ENCODE peak calls at places on chromosomes 2 and 18, in ten cellular contexts. One of them, this sample, is unnamed.
A peak's percentile ranks its signal among the peaks of the same experiment; 100 is the strongest.

GRCh38 chr2:95027369-95027720 is 1.8 kb downstream of the MAL start:
- DNase-seq in aorta: no peak
- DNase-seq in trophoblast cell: no peak
- DNase-seq in adrenal gland: no peak
- DNase-seq in breast epithelium: no peak
- DNase-seq in heart right ventricle: no peak
- DNase-seq in hepatocyte: no peak
- DNase-seq in mucosa of descending colon: no peak
- DNase-seq in fibroblast of lung: no peak
- DNase-seq in body of pancreas: no peak
- DNase-seq in this sample: no peak

GRCh38 chr18:43936176-43936575 is 658.9 kb upstream of the SYT4 start:
- DNase-seq in mucosa of descending colon: no peak
- DNase-seq in aorta: no peak
- DNase-seq in trophoblast cell: no peak
- DNase-seq in heart right ventricle: no peak
- DNase-seq in fibroblast of lung: no peak
- DNase-seq in hepatocyte: no peak
- DNase-seq in breast epithelium: no peak
- DNase-seq in body of pancreas: no peak
- DNase-seq in adrenal gland: no peak
- DNase-seq in this sample: no peak

GRCh38 chr2:43024515-43024962 is 201.9 kb downstream of the ZFP36L2 start:
- DNase-seq in aorta: peak; percentile 90
- DNase-seq in body of pancreas: peak; percentile 71
- DNase-seq in heart right ventricle: peak; percentile 78
- DNase-seq in fibroblast of lung: peak; percentile 65
- DNase-seq in mucosa of descending colon: no peak
- DNase-seq in trophoblast cell: no peak
- DNase-seq in adrenal gland: peak; percentile 52
- DNase-seq in hepatocyte: peak; percentile 80
- DNase-seq in breast epithelium: no peak
- DNase-seq in this sample: peak; percentile 83

GRCh38 chr2:198098918-198099317 is 294.5 kb downstream of the PLCL1 start:
- DNase-seq in heart right ventricle: no peak
- DNase-seq in aorta: no peak
- DNase-seq in adrenal gland: no peak
- DNase-seq in breast epithelium: no peak
- DNase-seq in body of pancreas: no peak
- DNase-seq in trophoblast cell: no peak
- DNase-seq in fibroblast of lung: no peak
- DNase-seq in hepatocyte: no peak
- DNase-seq in mucosa of descending colon: no peak
- DNase-seq in this sample: no peak

GRCh38 chr18:6055711-6056110 is 160.4 kb upstream of the TMEM200C start:
- DNase-seq in body of pancreas: no peak
- DNase-seq in adrenal gland: no peak
- DNase-seq in aorta: no peak
- DNase-seq in fibroblast of lung: peak; percentile 79
- DNase-seq in breast epithelium: no peak
- DNase-seq in mucosa of descending colon: no peak
- DNase-seq in heart right ventricle: no peak
- DNase-seq in trophoblast cell: no peak
- DNase-seq in hepatocyte: no peak
- DNase-seq in this sample: no peak

GRCh38 chr18:3524706-3525105 is 74.7 kb downstream of the TGIF1 start:
- DNase-seq in trophoblast cell: peak; percentile 57
- DNase-seq in heart right ventricle: no peak
- DNase-seq in adrenal gland: no peak
- DNase-seq in hepatocyte: no peak
- DNase-seq in body of pancreas: no peak
- DNase-seq in breast epithelium: no peak
- DNase-seq in mucosa of descending colon: no peak
- DNase-seq in fibroblast of lung: no peak
- DNase-seq in aorta: no peak
- DNase-seq in this sample: no peak

GRCh38 chr18:26547302-26548143 is 830 bp downstream of the KCTD1 start:
- DNase-seq in fibroblast of lung: peak; percentile 84
- DNase-seq in aorta: peak; percentile 87
- DNase-seq in adrenal gland: peak; percentile 60
- DNase-seq in mucosa of descending colon: peak; percentile 74
- DNase-seq in hepatocyte: peak; percentile 92
- DNase-seq in breast epithelium: peak; percentile 81
- DNase-seq in body of pancreas: peak; percentile 76
- DNase-seq in trophoblast cell: peak; percentile 53
- DNase-seq in heart right ventricle: peak; percentile 50
- DNase-seq in this sample: peak; percentile 87

GRCh38 chr2:96207778-96208143 is 866 bp downstream of the STARD7 start:
- DNase-seq in aorta: no peak
- DNase-seq in breast epithelium: no peak
- DNase-seq in adrenal gland: no peak
- DNase-seq in heart right ventricle: no peak
- DNase-seq in fibroblast of lung: no peak
- DNase-seq in mucosa of descending colon: no peak
- DNase-seq in body of pancreas: no peak
- DNase-seq in trophoblast cell: no peak
- DNase-seq in hepatocyte: no peak
- DNase-seq in this sample: no peak

GRCh38 chr2:45843136-45843535 is 191.7 kb downstream of the PRKCE start:
- DNase-seq in hepatocyte: no peak
- DNase-seq in body of pancreas: no peak
- DNase-seq in aorta: no peak
- DNase-seq in fibroblast of lung: no peak
- DNase-seq in trophoblast cell: no peak
- DNase-seq in adrenal gland: no peak
- DNase-seq in breast epithelium: no peak
- DNase-seq in mucosa of descending colon: no peak
- DNase-seq in heart right ventricle: no peak
- DNase-seq in this sample: peak; percentile 85

GRCh38 chr2:45840481-45840880 is 189.0 kb downstream of the PRKCE start:
- DNase-seq in breast epithelium: no peak
- DNase-seq in body of pancreas: no peak
- DNase-seq in heart right ventricle: no peak
- DNase-seq in fibroblast of lung: no peak
- DNase-seq in aorta: no peak
- DNase-seq in hepatocyte: no peak
- DNase-seq in adrenal gland: no peak
- DNase-seq in mucosa of descending colon: no peak
- DNase-seq in trophoblast cell: no peak
- DNase-seq in this sample: no peak

GRCh38 chr2:45839388-45840251 is 188.1 kb downstream of the PRKCE start:
- DNase-seq in body of pancreas: no peak
- DNase-seq in breast epithelium: no peak
- DNase-seq in heart right ventricle: no peak
- DNase-seq in hepatocyte: no peak
- DNase-seq in adrenal gland: no peak
- DNase-seq in aorta: no peak
- DNase-seq in mucosa of descending colon: no peak
- DNase-seq in fibroblast of lung: peak; percentile 51
- DNase-seq in trophoblast cell: no peak
- DNase-seq in this sample: no peak

GRCh38 chr2:45845058-45845457 is 193.6 kb downstream of the PRKCE start:
- DNase-seq in adrenal gland: no peak
- DNase-seq in breast epithelium: no peak
- DNase-seq in hepatocyte: no peak
- DNase-seq in aorta: no peak
- DNase-seq in heart right ventricle: no peak
- DNase-seq in body of pancreas: no peak
- DNase-seq in fibroblast of lung: no peak
- DNase-seq in trophoblast cell: no peak
- DNase-seq in mucosa of descending colon: no peak
- DNase-seq in this sample: no peak

DNA sequence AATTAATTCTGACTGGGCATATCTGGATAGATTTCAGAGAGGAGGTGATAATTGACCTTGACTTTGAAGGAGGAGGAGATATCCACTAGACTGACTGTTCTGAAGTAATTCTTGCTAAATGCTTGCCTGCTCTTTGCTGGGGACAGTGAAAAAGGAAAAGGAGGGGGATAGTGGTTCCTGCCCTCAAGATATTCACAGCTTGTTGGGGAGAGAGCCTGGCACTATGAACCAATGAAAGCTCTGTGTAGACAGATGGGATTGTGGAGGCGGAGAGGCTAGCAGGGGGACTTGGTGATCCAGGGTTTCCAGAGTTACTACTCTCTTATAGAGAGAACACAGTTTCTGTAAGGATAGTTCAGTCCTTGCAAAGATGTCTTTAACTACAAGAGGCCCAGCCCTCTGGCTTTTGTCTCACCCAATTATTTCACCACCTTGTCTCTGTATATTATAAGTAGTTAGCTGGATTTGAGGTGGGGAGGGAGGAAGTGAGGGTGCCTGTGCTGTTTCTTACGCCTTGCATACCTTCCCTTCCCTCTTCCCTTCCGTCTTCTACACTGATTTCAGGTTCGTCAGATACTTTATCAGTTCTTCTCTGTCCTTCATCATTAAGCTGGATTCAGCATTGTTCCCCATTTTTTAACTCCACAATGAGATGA is 190.4 kb downstream of the PRKCE start:
- DNase-seq in adrenal gland: no peak
- DNase-seq in aorta: no peak
- DNase-seq in heart right ventricle: no peak
- DNase-seq in mucosa of descending colon: no peak
- DNase-seq in body of pancreas: no peak
- DNase-seq in fibroblast of lung: no peak
- DNase-seq in hepatocyte: no peak
- DNase-seq in trophoblast cell: no peak
- DNase-seq in breast epithelium: no peak
- DNase-seq in this sample: no peak
- H3K4me1 ChIP-seq in adrenal gland: no peaks in the 10 kb centered on the region
- H3K4me1 ChIP-seq in aorta: peaks cover 3% of the 10 kb centered on the region
- H3K4me1 ChIP-seq in heart right ventricle: peaks cover 68% of the 10 kb centered on the region
- H3K4me1 ChIP-seq in mucosa of descending colon: no peaks in the 10 kb centered on the region
- H3K4me1 ChIP-seq in body of pancreas: no peaks in the 10 kb centered on the region
- H3K4me1 ChIP-seq in fibroblast of lung: peaks cover 10% of the 10 kb centered on the region
- H3K4me1 ChIP-seq in hepatocyte: peaks cover 4% of the 10 kb centered on the region
- H3K4me1 ChIP-seq in trophoblast cell: no peaks in the 10 kb centered on the region
- H3K4me1 ChIP-seq in breast epithelium: no peaks in the 10 kb centered on the region
- H3K4me1 ChIP-seq in this sample: peaks cover 39% of the 10 kb centered on the region

DNA sequence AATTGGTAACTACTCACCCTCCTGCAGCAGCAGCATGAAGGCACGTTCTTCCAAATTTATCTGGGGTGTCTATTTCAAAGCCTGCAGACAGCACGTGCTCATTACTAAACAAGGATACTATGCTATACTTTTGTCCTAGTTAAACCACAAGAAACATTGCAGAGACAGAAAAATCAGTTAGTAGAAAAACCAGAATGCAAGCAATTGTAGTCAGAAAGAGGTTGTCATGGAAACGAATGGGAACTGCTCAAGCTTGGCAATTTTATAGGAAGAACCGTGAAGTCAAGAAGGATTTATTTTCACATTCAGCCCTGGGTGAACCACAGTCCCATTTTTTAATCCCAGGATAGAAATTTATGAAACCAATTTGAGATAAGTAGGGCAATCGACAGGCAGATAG is 162.2 kb upstream of the PGAP1 start:
- DNase-seq in mucosa of descending colon: no peak
- DNase-seq in adrenal gland: no peak
- DNase-seq in fibroblast of lung: peak; percentile 76
- DNase-seq in heart right ventricle: no peak
- DNase-seq in trophoblast cell: no peak
- DNase-seq in hepatocyte: peak; percentile 42
- DNase-seq in aorta: no peak
- DNase-seq in breast epithelium: no peak
- DNase-seq in body of pancreas: no peak
- DNase-seq in this sample: no peak
- H3K9me3 ChIP-seq in mucosa of descending colon: no peaks in the 10 kb centered on the region
- H3K9me3 ChIP-seq in adrenal gland: no peaks in the 10 kb centered on the region
- H3K9me3 ChIP-seq in fibroblast of lung: no peaks in the 10 kb centered on the region
- H3K9me3 ChIP-seq in heart right ventricle: no peaks in the 10 kb centered on the region
- H3K9me3 ChIP-seq in trophoblast cell: no peaks in the 10 kb centered on the region
- H3K9me3 ChIP-seq in hepatocyte: no peaks in the 10 kb centered on the region
- H3K9me3 ChIP-seq in aorta: no peaks in the 10 kb centered on the region
- H3K9me3 ChIP-seq in breast epithelium: no peaks in the 10 kb centered on the region
- H3K9me3 ChIP-seq in body of pancreas: no peaks in the 10 kb centered on the region
- H3K9me3 ChIP-seq in this sample: no peaks in the 10 kb centered on the region

GRCh38 chr2:222264791-222265320 is 33.9 kb downstream of the PAX3 start:
- DNase-seq in breast epithelium: no peak
- DNase-seq in mucosa of descending colon: no peak
- DNase-seq in aorta: no peak
- DNase-seq in adrenal gland: no peak
- DNase-seq in hepatocyte: no peak
- DNase-seq in heart right ventricle: no peak
- DNase-seq in trophoblast cell: no peak
- DNase-seq in fibroblast of lung: no peak
- DNase-seq in body of pancreas: no peak
- DNase-seq in this sample: no peak

GRCh38 chr2:222271854-222272253 is 26.9 kb downstream of the PAX3 start:
- DNase-seq in body of pancreas: no peak
- DNase-seq in mucosa of descending colon: no peak
- DNase-seq in trophoblast cell: no peak
- DNase-seq in breast epithelium: no peak
- DNase-seq in adrenal gland: no peak
- DNase-seq in fibroblast of lung: no peak
- DNase-seq in hepatocyte: no peak
- DNase-seq in aorta: no peak
- DNase-seq in heart right ventricle: no peak
- DNase-seq in this sample: no peak

GRCh38 chr2:222270436-222270835 is 28.4 kb downstream of the PAX3 start:
- DNase-seq in fibroblast of lung: no peak
- DNase-seq in trophoblast cell: no peak
- DNase-seq in adrenal gland: no peak
- DNase-seq in aorta: no peak
- DNase-seq in breast epithelium: no peak
- DNase-seq in hepatocyte: no peak
- DNase-seq in body of pancreas: no peak
- DNase-seq in mucosa of descending colon: no peak
- DNase-seq in heart right ventricle: no peak
- DNase-seq in this sample: no peak

GRCh38 chr2:222269132-222269531 is 29.7 kb downstream of the PAX3 start:
- DNase-seq in aorta: no peak
- DNase-seq in body of pancreas: no peak
- DNase-seq in fibroblast of lung: no peak
- DNase-seq in breast epithelium: no peak
- DNase-seq in hepatocyte: no peak
- DNase-seq in trophoblast cell: no peak
- DNase-seq in adrenal gland: no peak
- DNase-seq in heart right ventricle: no peak
- DNase-seq in mucosa of descending colon: no peak
- DNase-seq in this sample: no peak

DNA sequence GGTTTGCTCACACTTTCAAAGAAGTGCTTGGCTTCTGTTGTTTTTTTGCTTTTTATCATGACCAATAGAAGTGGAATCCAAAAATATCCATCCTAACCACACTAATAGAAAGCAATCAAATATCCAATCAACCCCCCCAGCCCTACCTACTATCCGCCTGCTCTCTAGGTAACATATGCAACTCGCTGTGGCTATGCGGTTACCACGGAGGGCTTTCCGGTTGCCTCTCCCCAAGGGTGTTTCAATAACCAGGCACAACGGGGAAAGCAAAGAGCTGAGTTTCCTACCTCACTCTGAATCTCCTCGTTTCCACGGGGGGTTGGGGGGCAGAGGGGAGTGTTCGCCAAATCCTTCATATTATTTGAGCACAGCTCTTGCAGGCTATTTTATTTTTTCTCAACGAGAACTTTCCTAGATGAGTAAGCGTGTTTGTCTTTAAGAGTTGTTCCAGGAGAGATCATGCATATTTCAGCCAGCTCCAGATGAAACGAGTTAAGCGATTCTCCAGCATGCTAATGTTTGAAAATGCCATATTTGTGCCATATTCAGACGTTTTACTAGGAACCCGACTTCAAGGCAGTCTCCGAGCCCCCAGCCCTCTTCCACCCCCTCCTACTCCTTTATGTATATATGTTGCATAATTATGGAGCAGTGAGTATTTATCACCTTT is 30.4 kb downstream of the PAX3 start:
- DNase-seq in body of pancreas: no peak
- DNase-seq in breast epithelium: no peak
- DNase-seq in trophoblast cell: no peak
- DNase-seq in hepatocyte: no peak
- DNase-seq in mucosa of descending colon: no peak
- DNase-seq in heart right ventricle: no peak
- DNase-seq in fibroblast of lung: no peak
- DNase-seq in aorta: no peak
- DNase-seq in adrenal gland: no peak
- DNase-seq in this sample: no peak
- H3K4me3 ChIP-seq in body of pancreas: no peak overlapping the region
- H3K4me3 ChIP-seq in breast epithelium: no peak overlapping the region
- H3K4me3 ChIP-seq in trophoblast cell: no peak overlapping the region
- H3K4me3 ChIP-seq in hepatocyte: no peak overlapping the region
- H3K4me3 ChIP-seq in mucosa of descending colon: no peak overlapping the region
- H3K4me3 ChIP-seq in heart right ventricle: no peak overlapping the region
- H3K4me3 ChIP-seq in fibroblast of lung: no peak overlapping the region
- H3K4me3 ChIP-seq in aorta: no peak overlapping the region
- H3K4me3 ChIP-seq in adrenal gland: no peak overlapping the region
- H3K4me3 ChIP-seq in this sample: no peak overlapping the region

GRCh38 chr2:164737612-164738081 is 104.0 kb downstream of the COBLL1 start:
- DNase-seq in heart right ventricle: peak; percentile 54
- DNase-seq in hepatocyte: peak; percentile 87
- DNase-seq in aorta: no peak
- DNase-seq in trophoblast cell: peak; percentile 65
- DNase-seq in adrenal gland: peak; percentile 58
- DNase-seq in body of pancreas: peak; percentile 74
- DNase-seq in fibroblast of lung: peak; percentile 55
- DNase-seq in mucosa of descending colon: peak; percentile 65
- DNase-seq in breast epithelium: no peak
- DNase-seq in this sample: peak; percentile 75
- H3K4me1 ChIP-seq in heart right ventricle: peaks cover 37% of the 10 kb centered on the region
- H3K4me1 ChIP-seq in hepatocyte: peaks cover 17% of the 10 kb centered on the region
- H3K4me1 ChIP-seq in aorta: peaks cover 4% of the 10 kb centered on the region
- H3K4me1 ChIP-seq in trophoblast cell: peaks cover 7% of the 10 kb centered on the region
- H3K4me1 ChIP-seq in adrenal gland: peaks cover 48% of the 10 kb centered on the region
- H3K4me1 ChIP-seq in body of pancreas: peaks cover 62% of the 10 kb centered on the region
- H3K4me1 ChIP-seq in fibroblast of lung: peaks cover 6% of the 10 kb centered on the region
- H3K4me1 ChIP-seq in mucosa of descending colon: peaks cover 5% of the 10 kb centered on the region
- H3K4me1 ChIP-seq in breast epithelium: no peaks in the 10 kb centered on the region
- H3K4me1 ChIP-seq in this sample: peaks cover 31% of the 10 kb centered on the region